ENCODE peak calls at places on chromosomes 12 and 14, in eight cellular contexts. B is cardiac fibroblast, S is dorsolateral prefrontal cortex, O is cardiac muscle cell, K is epithelial cell of proximal tubule, R is IMR-90, J is choroid plexus epithelial cell, G is fibroblast of pulmonary artery. M is an unnamed sample.

GRCh38 chr12:89461649-89462612 is 62.7 kb downstream of the GALNT4 start:
- DNase-seq in B (peak), S (no peak), O (peak), K (no peak), R (peak), J (peak), G (peak), M (peak)

GRCh38 chr14:60217713-60218112 is 31.3 kb upstream of the PPM1A start:
- DNase-seq in B (no peak), S (no peak), O (peak), K (no peak), R (no peak), J (no peak), G (no peak), M (no peak)

GRCh38 chr14:76591270-76591669 is 170.0 kb upstream of the VASH1 start:
- DNase-seq in B (no peak), S (no peak), O (no peak), K (no peak), R (no peak), J (no peak), G (no peak), M (no peak)

GRCh38 chr12:15633201-15633600 is 156.0 kb downstream of the EPS8 start:
- DNase-seq in B (peak), S (no peak), O (no peak), K (no peak), R (no peak), J (peak), G (peak), M (no peak)

GRCh38 chr14:105075364-105076295 is 10.4 kb upstream of the GPR132 start:
- DNase-seq in B (peak), S (no peak), O (no peak), K (no peak), R (peak), J (peak), G (peak), M (no peak)

GRCh38 chr14:68146812-68147211 is 327.2 kb downstream of the RAD51B start:
- DNase-seq in B (peak), S (no peak), O (no peak), K (peak), R (peak), J (peak), G (peak), M (peak)

GRCh38 chr14:74904623-74905503 is 18.2 kb downstream of the RPS6KL1 start:
- DNase-seq in B (no peak), S (no peak), O (no peak), K (no peak), R (no peak), J (peak), G (no peak), M (no peak)

GRCh38 chr14:95464103-95464502 is 52.3 kb downstream of the SYNE3 start:
- DNase-seq in B (no peak), S (no peak), O (no peak), K (no peak), R (no peak), J (no peak), G (no peak), M (no peak)

GRCh38 chr14:91315844-91316267 is 71.4 kb upstream of the GPR68 start:
- DNase-seq in B (no peak), S (no peak), O (no peak), K (no peak), R (no peak), J (no peak), G (no peak), M (no peak)

GRCh38 chr12:108253540-108253939 is 85.6 kb downstream of the CMKLR1 start:
- DNase-seq in B (no peak), S (peak), O (no peak), K (no peak), R (no peak), J (peak), G (no peak), M (no peak)

GRCh38 chr14:57389646-57390036 is 745 bp upstream of the NAA30 start:
- DNase-seq in B (no peak), S (no peak), O (no peak), K (no peak), R (no peak), J (no peak), G (no peak), M (no peak)

GRCh38 chr12:24661657-24662096 is 287.2 kb downstream of the BCAT1 start:
- DNase-seq in B (peak), S (peak), O (no peak), K (peak), R (peak), J (peak), G (peak), M (peak)

GRCh38 chr12:96094201-96094600 is 58.8 kb upstream of the LTA4H start:
- DNase-seq in B (no peak), S (no peak), O (no peak), K (no peak), R (no peak), J (peak), G (no peak), M (peak)

GRCh38 chr12:99983721-99984258 is 946 bp downstream of the ANKS1B start:
- DNase-seq in B (no peak), S (no peak), O (peak), K (no peak), R (no peak), J (peak), G (no peak), M (no peak)

GRCh38 chr12:21941522-21942376 is 523 bp upstream of the ABCC9 start:
- DNase-seq in B (peak), S (no peak), O (peak), K (no peak), R (peak), J (peak), G (peak), M (peak)

GRCh38 chr12:71755146-71755892 is 656 bp downstream of the RAB21 start:
- DNase-seq in B (peak), S (peak), O (peak), K (no peak), R (peak), J (peak), G (peak), M (peak)

GRCh38 chr14:39739796-39740195 is 307.6 kb upstream of the FBXO33 start:
- DNase-seq in B (no peak), S (peak), O (no peak), K (no peak), R (no peak), J (no peak), G (no peak), M (no peak)

GRCh38 chr12:121800694-121801600 is 2.9 kb upstream of the SETD1B start:
- DNase-seq in B (peak), S (peak), O (peak), K (no peak), R (peak), J (peak), G (peak), M (peak)

GRCh38 chr14:106564058-106564643 is 1037.8 kb downstream of the TMEM121 start:
- DNase-seq in B (no peak), S (no peak), O (no peak), K (no peak), R (no peak), J (no peak), G (no peak), M (no peak)

GRCh38 chr12:99911076-99911475 is 73.7 kb downstream of the ANKS1B start:
- DNase-seq in B (peak), S (no peak), O (peak), K (peak), R (peak), J (peak), G (peak), M (peak)

GRCh38 chr14:37597538-37598084 is 2.2 kb downstream of the TTC6 start:
- DNase-seq in B (no peak), S (no peak), O (no peak), K (no peak), R (no peak), J (peak), G (no peak), M (no peak)

GRCh38 chr12:87820524-87821194 is 208.5 kb downstream of the C12orf50 start:
- DNase-seq in B (peak), S (no peak), O (no peak), K (peak), R (peak), J (peak), G (peak), M (peak)

GRCh38 chr14:94113490-94113889 is 3.0 kb downstream of the IFI27 start:
- DNase-seq in B (peak), S (no peak), O (peak), K (no peak), R (peak), J (peak), G (peak), M (peak)

GRCh38 chr12:130465626-130466025 is 127.9 kb downstream of the PIWIL1 start:
- DNase-seq in B (no peak), S (no peak), O (no peak), K (no peak), R (no peak), J (no peak), G (no peak), M (no peak)

GRCh38 chr12:14930299-14930698 is 8.0 kb downstream of the ERP27 start:
- DNase-seq in B (peak), S (no peak), O (no peak), K (no peak), R (peak), J (peak), G (peak), M (peak)

GRCh38 chr12:6465467-6466183 is 4.9 kb downstream of the VAMP1 start:
- DNase-seq in B (peak), S (no peak), O (peak), K (no peak), R (peak), J (peak), G (peak), M (peak)

GRCh38 chr12:2739832-2740641 is 54.7 kb upstream of the FKBP4 start:
- DNase-seq in B (peak), S (no peak), O (peak), K (no peak), R (peak), J (peak), G (peak), M (peak)

GRCh38 chr12:115337693-115338543 is 653.9 kb upstream of the TBX3 start:
- DNase-seq in B (peak), S (no peak), O (no peak), K (peak), R (peak), J (peak), G (peak), M (peak)

GRCh38 chr14:73745571-73746539 is 31.7 kb upstream of the PNMA1 start:
- DNase-seq in B (no peak), S (no peak), O (no peak), K (no peak), R (no peak), J (no peak), G (no peak), M (no peak)

GRCh38 chr14:73743431-73743931 is 29.3 kb upstream of the PNMA1 start:
- DNase-seq in B (no peak), S (no peak), O (no peak), K (no peak), R (no peak), J (no peak), G (no peak), M (no peak)

GRCh38 chr14:73744874-73745529 is 30.8 kb upstream of the PNMA1 start:
- DNase-seq in B (no peak), S (no peak), O (no peak), K (no peak), R (no peak), J (no peak), G (no peak), M (no peak)

GRCh38 chr14:73742520-73743238 is 28.5 kb upstream of the PNMA1 start:
- DNase-seq in B (no peak), S (no peak), O (no peak), K (no peak), R (no peak), J (no peak), G (no peak), M (no peak)

DNA sequence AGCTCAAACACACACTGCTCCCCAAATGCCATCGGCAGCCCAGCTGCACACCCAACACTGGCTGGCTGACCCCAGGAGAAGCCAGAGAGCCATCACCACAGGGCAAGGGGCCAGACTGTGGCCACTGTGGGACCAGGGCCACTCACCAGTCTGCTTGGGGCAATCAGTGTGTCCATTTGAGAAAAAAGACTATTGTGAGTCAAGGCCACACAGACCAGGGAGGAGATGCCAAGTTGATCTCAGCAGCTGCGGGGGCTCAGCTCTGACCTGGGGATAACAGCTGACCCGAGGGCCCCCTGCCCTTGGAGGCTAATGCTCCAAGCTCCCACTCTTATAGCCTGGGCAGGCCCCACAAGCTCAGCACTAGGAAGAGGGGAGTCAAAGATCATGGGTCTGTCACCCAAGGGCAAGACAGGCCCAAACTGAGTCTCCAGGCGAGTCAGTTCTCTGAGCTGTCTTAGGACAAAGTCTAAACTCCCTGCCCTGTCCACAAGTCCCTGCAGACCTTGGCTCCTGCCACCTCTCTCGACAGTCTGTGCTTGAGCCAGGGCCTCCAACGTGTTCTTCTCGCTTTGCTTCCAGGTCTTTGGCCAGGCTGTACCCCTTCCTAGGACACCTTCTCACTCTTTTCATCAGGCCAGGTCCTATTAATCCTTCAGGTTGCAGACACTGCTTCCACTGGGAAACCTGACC is 30.1 kb upstream of the PNMA1 start:
- DNase-seq in B (no peak), S (peak), O (no peak), K (no peak), R (no peak), J (no peak), G (no peak), M (no peak)
- H3K4me3 ChIP-seq in B (no peak), S (no peak), O (no peak), K (no peak), R (no peak), J (no peak), G (no peak), M (no peak)

GRCh38 chr12:58750484-58750883 is 169.8 kb downstream of the LRIG3 start:
- DNase-seq in B (peak), S (no peak), O (no peak), K (no peak), R (peak), J (peak), G (peak), M (peak)
- TF ChIP-seq CTCF in B (no peak), S (no peak), O (no peak), K (no peak), R (no peak), J (no peak), G (no peak), M (no peak)

GRCh38 chr12:62726471-62726980 is 208.4 kb downstream of the PPM1H start:
- DNase-seq in B (peak), S (no peak), O (no peak), K (peak), R (no peak), J (peak), G (no peak), M (no peak)

GRCh38 chr12:62722971-62723680 is 211.8 kb downstream of the PPM1H start:
- DNase-seq in B (peak), S (no peak), O (no peak), K (no peak), R (peak), J (no peak), G (no peak), M (no peak)

GRCh38 chr12:62725781-62726180 is 209.2 kb downstream of the PPM1H start:
- DNase-seq in B (no peak), S (no peak), O (no peak), K (no peak), R (no peak), J (no peak), G (no peak), M (no peak)

GRCh38 chr12:62724285-62724684 is 210.7 kb downstream of the PPM1H start:
- DNase-seq in B (peak), S (no peak), O (no peak), K (no peak), R (no peak), J (no peak), G (no peak), M (no peak)

GRCh38 chr12:62724947-62725447 is 210.0 kb downstream of the PPM1H start:
- DNase-seq in B (peak), S (no peak), O (peak), K (peak), R (peak), J (peak), G (peak), M (peak)
- H3K4me3 ChIP-seq in B (no peak), S (no peak), O (no peak), K (no peak), R (no peak), J (no peak), G (no peak), M (no peak)

GRCh38 chr12:124833693-124834122 is 30.0 kb downstream of the SCARB1 start:
- DNase-seq in B (no peak), S (no peak), O (peak), K (no peak), R (no peak), J (peak), G (no peak), M (peak)
- TF ChIP-seq CTCF in B (no peak), S (no peak), O (no peak), K (no peak), R (no peak), J (no peak), G (no peak), M (no peak)

GRCh38 chr12:51922762-51923505 is 15.6 kb downstream of the ACVRL1 start:
- DNase-seq in B (peak), S (no peak), O (no peak), K (no peak), R (peak), J (peak), G (peak), M (peak)
- H3K4me3 ChIP-seq in B (no peak), S (no peak), O (no peak), K (peak), R (no peak), J (no peak), G (no peak), M (no peak)

M was measured in astrocyte of the spinal cord.